ENCODE peak calls at places on chromosomes 13 and 19, in nine cellular contexts. A, W, X, D, H, V, R, C and Z are unnamed samples. For H3K4me1, the result is how much of the 10 kb centered on the place peaks cover.

GRCh38 chr13:34931572-34931971 is 10.5 kb upstream of the NBEA start:
- DNase-seq in H (no peak), X (no peak), R (no peak), W (no peak), C (no peak), V (no peak), D (no peak), A (peak), Z (no peak)

GRCh38 chr19:7676854-7677253 is at the start of gene MCEMP1:
- DNase-seq in V (no peak), A (no peak), W (no peak), X (no peak), C (no peak), R (no peak), D (peak), H (no peak), Z (no peak)

GRCh38 chr19:7575426-7576040 is 20.1 kb upstream of the CAMSAP3 start:
- DNase-seq in X (no peak), W (no peak), D (peak), A (peak), R (no peak), H (no peak), C (no peak), V (no peak), Z (no peak)

GRCh38 chr13:81929988-81930387 is 1589.1 kb upstream of the SPRY2 start:
- DNase-seq in A (peak), C (no peak), R (no peak), W (no peak), D (no peak), X (no peak), H (no peak), V (no peak), Z (no peak)

GRCh38 chr19:3125900-3126524 is 9.8 kb upstream of the GNA15 start:
- DNase-seq in H (peak), X (peak), D (peak), W (peak), A (peak), R (peak), V (no peak), C (peak), Z (peak)

GRCh38 chr19:7442423-7442822 is 46.4 kb downstream of the PEX11G start:
- DNase-seq in H (no peak), A (no peak), X (peak), C (peak), D (no peak), V (no peak), W (no peak), R (peak), Z (no peak)

GRCh38 chr19:3517638-3518037 is 11.5 kb downstream of the FZR1 start:
- DNase-seq in C (no peak), V (no peak), X (no peak), D (no peak), H (no peak), A (no peak), R (no peak), W (no peak), Z (no peak)

GRCh38 chr19:16076154-16076957 is at the start of gene TPM4:
- DNase-seq in W (peak), X (peak), H (peak), A (peak), C (peak), R (peak), V (peak), D (peak), Z (peak)

GRCh38 chr19:58356236-58356970 is 3.1 kb upstream of the A1BG start:
- DNase-seq in V (no peak), X (no peak), A (no peak), D (no peak), H (no peak), W (no peak), C (no peak), R (no peak), Z (no peak)

GRCh38 chr13:104875008-104875762 is 1660.3 kb downstream of the EFNB2 start:
- DNase-seq in X (no peak), V (no peak), A (no peak), W (no peak), D (no peak), C (no peak), H (no peak), R (no peak), Z (no peak)

GRCh38 chr13:79837741-79838450 is 356.9 kb downstream of the NDFIP2 start:
- DNase-seq in W (no peak), X (no peak), A (no peak), D (no peak), H (no peak), V (no peak), C (no peak), R (no peak), Z (no peak)

GRCh38 chr13:75316427-75316826 is 165.5 kb downstream of the TBC1D4 start:
- DNase-seq in A (no peak), C (no peak), R (no peak), H (no peak), D (no peak), W (no peak), V (no peak), X (no peak), Z (no peak)

DNA sequence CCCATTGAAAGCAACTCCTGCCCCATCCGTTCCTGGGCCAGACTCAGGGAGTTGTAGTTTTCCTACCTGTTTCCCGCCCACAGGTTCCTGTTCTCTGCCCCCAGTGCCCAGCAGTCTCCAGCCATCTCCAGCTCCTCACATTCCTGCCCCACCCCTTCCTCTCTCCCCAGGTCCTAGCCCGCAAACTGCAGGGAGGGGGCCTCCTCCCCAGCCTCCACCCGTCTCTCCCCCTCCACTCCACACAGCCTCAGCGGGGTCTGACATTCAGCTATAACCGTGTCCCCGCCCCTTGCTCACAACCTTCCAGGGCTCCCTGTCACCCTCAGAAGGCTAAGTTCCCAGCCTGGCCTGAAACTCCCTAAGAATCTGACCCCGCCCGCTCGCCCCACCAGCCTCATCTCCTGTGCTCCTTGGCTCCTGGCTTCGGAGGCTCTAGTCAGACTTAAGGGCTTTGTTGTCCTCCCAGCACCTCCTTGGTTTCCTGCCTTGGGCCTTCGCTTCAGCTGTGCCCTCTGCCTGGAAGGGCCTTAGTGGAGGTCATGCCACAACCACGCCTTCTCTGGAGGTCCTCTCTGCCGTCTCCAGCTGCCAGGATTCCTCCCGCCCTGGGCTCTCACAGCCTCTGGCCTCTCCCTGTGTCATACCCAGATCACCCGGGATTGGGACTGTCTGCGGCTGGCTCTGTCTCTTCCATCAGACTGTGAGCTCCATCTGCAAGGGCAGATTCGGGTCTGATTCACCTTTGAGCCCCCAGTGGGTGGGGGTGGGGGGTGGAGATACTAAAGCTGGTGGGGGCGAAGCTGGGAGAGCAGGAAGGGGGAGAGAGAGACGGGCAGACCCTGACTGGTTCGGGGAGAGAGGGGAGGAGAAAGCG is 5.1 kb upstream of the SPACA6 start:
- DNase-seq in X (peak), R (peak), V (no peak), H (peak), W (no peak), A (peak), C (peak), D (peak), Z (no peak)
- TF ChIP-seq POLR2A in X (peak), R (no peak), V (no peak), H (no peak), W (no peak), A (peak), C (no peak), D (no peak), Z (no peak)

GRCh38 chr19:1274081-1274851 is 1.1 kb upstream of the FAM174C start:
- DNase-seq in R (peak), W (no peak), H (peak), D (peak), X (peak), A (no peak), C (no peak), V (no peak), Z (no peak)

GRCh38 chr19:1274852-1275259 is 474 bp upstream of the FAM174C start:
- DNase-seq in W (no peak), D (no peak), X (no peak), A (no peak), R (no peak), V (no peak), H (no peak), C (peak), Z (no peak)

GRCh38 chr19:1275976-1276619 is 768 bp downstream of the FAM174C start:
- DNase-seq in X (no peak), C (no peak), V (no peak), A (no peak), R (no peak), H (peak), W (no peak), D (no peak), Z (no peak)

GRCh38 chr19:1276620-1277007 is 1.3 kb downstream of the FAM174C start:
- DNase-seq in X (peak), V (no peak), D (no peak), H (peak), C (no peak), W (no peak), R (no peak), A (no peak), Z (no peak)

DNA sequence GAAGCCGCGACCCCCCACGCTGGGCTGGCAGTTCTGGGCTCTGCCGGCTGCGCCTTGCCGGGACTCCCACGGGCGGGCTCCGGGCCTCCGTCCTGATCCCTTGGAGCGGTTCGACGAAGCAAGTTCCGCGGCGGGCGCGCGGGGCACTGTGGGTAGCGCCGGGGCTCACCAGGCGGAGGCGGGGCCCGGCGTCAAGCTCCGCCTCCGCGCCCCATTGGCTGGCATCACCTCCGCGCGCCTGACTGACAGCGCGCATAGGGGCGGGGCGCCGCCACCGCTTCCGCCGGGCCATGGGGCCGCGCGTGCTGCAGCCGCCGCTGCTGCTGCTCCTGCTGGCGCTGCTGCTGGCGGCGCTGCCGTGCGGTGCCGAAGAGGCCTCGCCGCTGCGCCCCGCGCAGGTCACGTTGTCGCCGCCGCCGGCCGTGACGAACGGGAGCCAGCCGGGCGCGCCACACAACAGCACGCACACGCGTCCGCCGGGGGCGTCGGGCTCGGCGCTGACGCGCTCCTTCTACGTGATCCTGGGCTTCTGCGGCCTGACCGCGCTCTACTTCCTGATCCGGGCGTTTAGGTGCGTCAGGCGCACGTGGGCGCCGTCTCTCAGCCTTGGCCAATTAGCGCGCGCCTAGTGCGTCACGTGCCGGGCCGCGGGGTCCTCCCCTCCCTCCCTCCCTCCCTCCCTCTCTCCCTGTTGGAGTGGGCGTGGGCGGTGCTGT is at the start of gene FAM174C:
- DNase-seq in H (peak), V (peak), X (peak), R (peak), C (peak), D (peak), W (no peak), A (peak), Z (peak)
- H3K4me1 ChIP-seq in H (under half), V (half or more), X (half or more), R (under half), C (half or more), D (half or more), W (under half), A (under half), Z (half or more)

GRCh38 chr19:49870309-49870901 is 3.0 kb upstream of the PNKP start:
- DNase-seq in W (no peak), V (no peak), H (peak), C (no peak), X (peak), A (no peak), R (peak), D (no peak), Z (peak)

GRCh38 chr19:49869484-49870308 is 2.3 kb upstream of the PNKP start:
- DNase-seq in D (peak), H (peak), R (peak), A (peak), W (peak), C (peak), X (peak), V (peak), Z (peak)

GRCh38 chr19:49866933-49867782 is at the start of gene PNKP:
- DNase-seq in W (no peak), H (peak), D (peak), X (peak), R (peak), C (peak), V (peak), A (peak), Z (peak)

GRCh38 chr19:49871349-49871985 is 4.1 kb upstream of the PNKP start:
- DNase-seq in W (no peak), H (peak), V (no peak), A (no peak), C (no peak), D (no peak), R (no peak), X (no peak), Z (no peak)

DNA sequence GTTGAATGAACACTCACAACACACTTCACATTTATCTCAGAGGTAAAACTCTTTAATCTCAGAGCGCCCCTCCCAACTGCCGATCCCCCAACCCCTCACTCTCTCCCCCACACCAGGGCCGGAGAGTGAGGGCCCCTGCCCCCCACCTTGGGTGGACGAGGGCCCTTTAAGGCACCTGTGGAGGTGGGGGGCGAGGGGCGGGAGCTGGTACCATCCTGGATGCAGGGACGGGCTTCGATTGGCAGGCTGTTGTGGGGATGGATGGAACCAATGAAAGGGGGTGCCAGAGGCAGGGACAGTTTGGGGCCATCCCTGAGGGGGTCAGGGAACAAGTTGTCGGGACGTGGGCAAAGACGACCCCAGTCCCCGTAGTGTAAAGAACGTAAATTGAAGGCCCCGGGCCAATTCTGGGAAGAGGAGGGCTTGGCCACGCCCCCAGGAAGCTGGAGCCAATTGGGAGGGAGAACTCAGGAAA is 1.7 kb upstream of the PNKP start:
- DNase-seq in X (no peak), C (no peak), H (no peak), R (no peak), V (no peak), W (no peak), D (no peak), A (no peak), Z (no peak)
- TF ChIP-seq POLR2A in X (no peak), C (no peak), H (peak), R (peak), V (no peak), W (no peak), D (no peak), A (peak), Z (no peak)

GRCh38 chr19:40808497-40808896 is 9.5 kb downstream of the EGLN2 start:
- DNase-seq in R (no peak), A (no peak), D (no peak), H (no peak), C (no peak), W (no peak), X (no peak), V (no peak), Z (no peak)
- H3K4me1 ChIP-seq in R (under half), A (under half), D (half or more), H (under half), C (half or more), W (under half), X (half or more), V (half or more), Z (under half)

GRCh38 chr19:4638828-4639530 is at the start of gene TNFAIP8L1:
- DNase-seq in H (peak), X (peak), V (peak), A (peak), W (peak), R (peak), D (peak), C (peak), Z (peak)
- TF ChIP-seq POLR2A in H (no peak), X (no peak), V (no peak), A (no peak), W (no peak), R (no peak), D (peak), C (no peak), Z (no peak)

DNA sequence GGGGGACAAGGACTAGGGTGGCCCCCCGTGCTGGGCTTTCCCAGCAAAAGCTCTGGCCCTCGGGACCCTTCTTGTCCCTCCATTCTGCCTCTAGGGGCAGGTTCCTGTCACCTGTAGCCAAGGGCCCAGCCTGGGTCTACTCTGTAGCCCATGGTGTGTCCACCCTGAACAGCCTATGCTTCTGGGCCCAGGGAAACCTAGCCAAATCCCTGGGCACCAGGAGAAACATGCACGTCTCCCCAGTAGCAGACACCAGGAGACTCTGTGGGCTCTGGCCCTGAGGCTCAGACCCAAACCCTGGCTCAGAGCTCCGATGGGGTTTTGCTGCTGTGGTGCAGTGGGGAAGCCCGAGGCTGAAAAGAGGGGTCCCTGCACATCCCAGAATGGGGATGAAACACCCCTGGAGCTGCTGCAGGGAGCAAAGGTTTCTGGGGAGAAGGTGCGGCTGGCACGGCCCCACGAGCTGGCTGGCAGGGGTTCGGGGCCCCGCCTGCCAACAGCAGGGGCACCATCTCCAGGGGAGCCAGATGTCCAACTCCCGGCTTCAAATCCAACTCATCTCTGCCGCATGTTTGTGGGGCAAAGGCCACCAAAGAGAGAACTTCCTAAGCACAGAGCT is 18.2 kb downstream of the CEBPG start:
- DNase-seq in H (no peak), V (no peak), W (no peak), R (no peak), A (no peak), D (no peak), C (no peak), X (no peak), Z (peak)
- H3K4me1 ChIP-seq in H (under half), V (half or more), W (under half), R (under half), A (under half), D (half or more), C (half or more), X (half or more), Z (half or more)

DNA sequence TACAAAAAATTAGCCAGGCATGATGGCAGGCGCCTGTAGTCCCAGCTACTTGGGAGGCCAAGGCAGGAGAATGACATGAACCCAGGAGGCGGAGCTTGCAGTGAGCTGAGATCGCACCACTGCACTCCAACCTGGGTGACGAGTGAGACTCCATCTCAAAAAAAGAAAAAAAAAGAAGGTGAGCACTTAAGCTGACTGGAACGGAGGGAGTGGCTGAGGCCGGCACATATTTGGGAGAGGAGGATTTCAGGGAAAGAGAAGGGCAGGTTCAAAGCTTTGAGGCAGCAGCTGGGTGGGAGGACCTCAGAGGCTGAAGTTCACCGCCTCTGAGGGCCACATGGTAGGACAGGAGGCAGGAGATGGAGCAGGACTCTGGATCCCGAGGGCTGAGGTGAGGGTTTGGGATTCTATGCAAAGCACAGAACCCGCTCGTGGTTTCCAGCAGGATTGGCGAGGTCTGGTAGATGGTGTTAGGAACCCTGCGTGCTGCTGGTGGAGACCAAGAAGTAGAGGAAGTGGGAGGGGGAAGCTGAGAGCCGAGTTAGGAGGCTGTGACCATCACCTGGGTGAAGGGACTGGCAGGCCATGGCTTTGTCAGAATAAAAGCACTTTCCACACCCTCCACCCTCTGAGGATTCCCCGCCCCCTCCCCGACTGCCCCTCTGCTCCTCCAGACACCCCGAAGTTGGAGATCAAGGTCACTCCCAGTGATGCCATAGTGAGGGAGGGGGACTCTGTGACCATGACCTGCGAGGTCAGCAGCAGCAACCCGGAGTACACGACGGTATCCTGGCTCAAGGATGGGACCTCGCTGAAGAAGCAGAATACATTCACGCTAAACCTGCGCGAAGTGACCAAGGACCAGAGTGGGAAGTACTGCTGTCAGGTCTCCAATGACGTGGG is 8.3 kb downstream of the CD22 start:
- DNase-seq in R (no peak), V (no peak), H (no peak), D (no peak), C (no peak), W (no peak), X (no peak), A (no peak), Z (no peak)
- TF ChIP-seq POLR2A in R (no peak), V (no peak), H (no peak), D (no peak), C (no peak), W (no peak), X (no peak), A (no peak), Z (no peak)

GRCh38 chr19:13160557-13160956 is 10.3 kb downstream of the IER2 start:
- DNase-seq in W (no peak), V (no peak), C (no peak), X (peak), H (no peak), D (peak), A (peak), R (no peak), Z (no peak)

GRCh38 chr19:13165091-13165997 is 15.1 kb downstream of the IER2 start:
- DNase-seq in A (peak), H (no peak), W (no peak), X (no peak), C (no peak), R (no peak), D (no peak), V (no peak), Z (no peak)

GRCh38 chr19:13164370-13165090 is 14.3 kb downstream of the IER2 start:
- DNase-seq in V (no peak), C (peak), D (peak), W (peak), H (peak), R (peak), X (no peak), A (peak), Z (peak)

GRCh38 chr19:13162749-13163608 is 12.8 kb downstream of the IER2 start:
- DNase-seq in A (peak), V (peak), X (peak), C (peak), R (peak), D (peak), H (peak), W (peak), Z (peak)

GRCh38 chr19:13163609-13164364 is 13.6 kb downstream of the IER2 start:
- DNase-seq in X (peak), H (peak), D (peak), A (peak), R (peak), C (peak), W (no peak), V (no peak), Z (peak)
- H3K4me1 ChIP-seq in X (under half), H (under half), D (half or more), A (half or more), R (under half), C (half or more), W (under half), V (half or more), Z (under half)